ENCODE peak calls at places on chromosome 3, in seven cellular contexts. L is tibial nerve; C is ACHN; Y is T-helper 1 cell; B is WTC11; U is stimulated activated CD4-positive, alpha-beta T cell treated with anti-CD3 and anti-CD28 coated beads, Interleukin-1b, Interleukin-23, amount 100 ng/mL, for 48 hours; M is HTR-8/SVneo. W is an unnamed sample.

GRCh38 chr3:78895528-78895927 is 872.3 kb downstream of the ROBO1 start:
- DNase-seq in L (no peak), C (no peak), Y (no peak), B (no peak), U (no peak), M (no peak), W (no peak)

GRCh38 chr3:57794501-57794900 is 38.4 kb downstream of the SLMAP start:
- DNase-seq in L (no peak), C (no peak), Y (no peak), B (no peak), U (no peak), M (no peak), W (no peak)

GRCh38 chr3:54628888-54629368 is 298.9 kb downstream of the LRTM1 start:
- DNase-seq in L (no peak), C (peak), Y (no peak), B (no peak), U (no peak), M (no peak), W (no peak)

GRCh38 chr3:11155341-11156025 is 1.2 kb downstream of the HRH1 start:
- DNase-seq in L (peak), C (peak), Y (no peak), B (peak), U (peak), M (peak), W (peak)

GRCh38 chr3:118818386-118818785 is 216.3 kb downstream of the IGSF11 start:
- DNase-seq in L (no peak), C (no peak), Y (no peak), B (no peak), U (no peak), M (no peak), W (no peak)

GRCh38 chr3:6066397-6066796 is 794.5 kb upstream of the GRM7 start:
- DNase-seq in L (no peak), C (no peak), Y (no peak), B (no peak), U (no peak), M (no peak), W (no peak)

GRCh38 chr3:126753191-126754160 is 49.4 kb downstream of the CHCHD6 start:
- DNase-seq in L (no peak), C (no peak), Y (no peak), B (no peak), U (no peak), M (peak), W (no peak)

GRCh38 chr3:33645060-33645841 is 72.8 kb downstream of the CLASP2 start:
- DNase-seq in L (no peak), C (peak), Y (no peak), B (no peak), U (peak), M (no peak), W (peak)

GRCh38 chr3:29513236-29513635 is 232.4 kb downstream of the RBMS3 start:
- DNase-seq in L (no peak), C (no peak), Y (no peak), B (no peak), U (no peak), M (no peak), W (no peak)

GRCh38 chr3:139020868-139021234 is at the start of gene PRR23B:
- DNase-seq in L (no peak), C (peak), Y (no peak), B (peak), U (no peak), M (no peak), W (no peak)

GRCh38 chr3:189961525-189962161 is 159.1 kb downstream of the P3H2 start:
- DNase-seq in L (peak), C (peak), Y (peak), B (peak), U (peak), M (peak), W (peak)

GRCh38 chr3:27746838-27747237 is 24.7 kb upstream of the EOMES start:
- DNase-seq in L (no peak), C (no peak), Y (no peak), B (no peak), U (no peak), M (no peak), W (no peak)

GRCh38 chr3:8856721-8857120 is 87.3 kb upstream of the OXTR start:
- DNase-seq in L (no peak), C (no peak), Y (no peak), B (no peak), U (no peak), M (no peak), W (no peak)

GRCh38 chr3:171615742-171616141 is 155.5 kb upstream of the TNIK start:
- DNase-seq in L (no peak), C (no peak), Y (no peak), B (no peak), U (no peak), M (no peak), W (no peak)

GRCh38 chr3:58173029-58173669 is 37.6 kb downstream of the DNASE1L3 start:
- DNase-seq in L (no peak), C (no peak), Y (no peak), B (no peak), U (no peak), M (no peak), W (no peak)

GRCh38 chr3:10614160-10614559 is 108.8 kb upstream of the ATP2B2 start:
- DNase-seq in L (no peak), C (no peak), Y (no peak), B (no peak), U (no peak), M (no peak), W (no peak)

GRCh38 chr3:49649576-49649975 is 24.6 kb upstream of the APEH start:
- DNase-seq in L (no peak), C (no peak), Y (no peak), B (no peak), U (no peak), M (peak), W (no peak)

GRCh38 chr3:79314547-79314946 is 453.3 kb downstream of the ROBO1 start:
- DNase-seq in L (no peak), C (no peak), Y (no peak), B (no peak), U (no peak), M (no peak), W (no peak)

GRCh38 chr3:108552267-108553159 is 36.7 kb downstream of the CIP2A start:
- DNase-seq in L (peak), C (peak), Y (no peak), B (no peak), U (no peak), M (no peak), W (no peak)

GRCh38 chr3:160810360-160810759 is 54.3 kb downstream of the PPM1L start:
- DNase-seq in L (no peak), C (peak), Y (no peak), B (no peak), U (no peak), M (no peak), W (no peak)

GRCh38 chr3:153666911-153667310 is 454.3 kb upstream of the ARHGEF26 start:
- DNase-seq in L (no peak), C (no peak), Y (no peak), B (no peak), U (no peak), M (no peak), W (no peak)

GRCh38 chr3:187987919-187988318 is 166.0 kb upstream of the LPP start:
- DNase-seq in L (no peak), C (no peak), Y (no peak), B (no peak), U (peak), M (no peak), W (no peak)

GRCh38 chr3:10248984-10249748 is 907 bp downstream of the TATDN2 start:
- DNase-seq in L (no peak), C (peak), Y (peak), B (peak), U (peak), M (no peak), W (peak)

GRCh38 chr3:69560818-69561217 is 174.9 kb upstream of the FRMD4B start:
- DNase-seq in L (no peak), C (no peak), Y (no peak), B (no peak), U (no peak), M (no peak), W (no peak)

GRCh38 chr3:84724877-84725276 is 233.9 kb upstream of the CADM2 start:
- DNase-seq in L (no peak), C (peak), Y (no peak), B (no peak), U (no peak), M (peak), W (no peak)

GRCh38 chr3:38545396-38545949 is 49.3 kb downstream of the EXOG start:
- DNase-seq in L (no peak), C (no peak), Y (no peak), B (no peak), U (no peak), M (no peak), W (no peak)

W was measured in activated naive CD8-positive, alpha-beta T cell treated with anti-CD3 and anti-CD28 coated beads for 36 hours.